ENCODE peak calls at places on chromosomes 1 and 21, in five cellular contexts. X is NCI-H774; U is germinal center; I is CD8-positive, alpha-beta T cell; A is NCI-H2081. D is an unnamed sample.

GRCh38 chr1:53573522-53573921 is 114.3 kb downstream of the DMRTB1 start:
- DNase-seq in X (no peak), U (no peak), I (no peak), A (no peak), D (no peak)

GRCh38 chr1:238950786-238951185 is 435.6 kb upstream of the CHRM3 start:
- DNase-seq in X (no peak), U (no peak), I (no peak), A (no peak), D (no peak)

GRCh38 chr21:45571641-45572040 is 29.4 kb upstream of the SLC19A1 start:
- DNase-seq in X (no peak), U (no peak), I (no peak), A (no peak), D (no peak)

GRCh38 chr1:161989108-161989507 is 34.6 kb downstream of the OLFML2B start:
- DNase-seq in X (no peak), U (no peak), I (no peak), A (no peak), D (no peak)

GRCh38 chr1:219812491-219813221 is 115.7 kb downstream of the SLC30A10 start:
- DNase-seq in X (peak; percentile 77), U (peak; percentile 58), I (no peak), A (peak; percentile 88), D (peak; percentile 83)

GRCh38 chr1:29243023-29243862 is 6.9 kb downstream of the PTPRU start:
- DNase-seq in X (no peak), U (no peak), I (no peak), A (no peak), D (no peak)

GRCh38 chr1:223308141-223308540 is 55.8 kb downstream of the SUSD4 start:
- DNase-seq in X (no peak), U (no peak), I (no peak), A (no peak), D (no peak)

GRCh38 chr1:81701071-81701470 is 99.7 kb upstream of the ADGRL2 start:
- DNase-seq in X (no peak), U (no peak), I (no peak), A (no peak), D (no peak)

GRCh38 chr1:47837046-47837830 is 159.9 kb downstream of the TRABD2B start:
- DNase-seq in X (no peak), U (no peak), I (no peak), A (no peak), D (no peak)

GRCh38 chr21:18840239-18840638 is 436.7 kb upstream of the TMPRSS15 start:
- DNase-seq in X (no peak), U (no peak), I (no peak), A (peak; percentile 2), D (no peak)

GRCh38 chr1:24954022-24954421 is 23.9 kb upstream of the RUNX3 start:
- DNase-seq in X (no peak), U (no peak), I (no peak), A (no peak), D (no peak)

GRCh38 chr1:175314300-175314699 is 121.7 kb upstream of the KIAA0040 start:
- DNase-seq in X (no peak), U (no peak), I (no peak), A (no peak), D (peak; percentile 36)

GRCh38 chr1:31434101-31434871 is 21.3 kb downstream of the SERINC2 start:
- DNase-seq in X (no peak), U (no peak), I (no peak), A (no peak), D (no peak)

GRCh38 chr1:6701437-6702153 is at the start of gene DNAJC11:
- DNase-seq in X (peak; percentile 48), U (peak; percentile 92), I (peak; percentile 89), A (peak; percentile 92), D (peak; percentile 55)

GRCh38 chr1:228241259-228241658 is 33.4 kb downstream of the OBSCN start:
- DNase-seq in X (no peak), U (no peak), I (no peak), A (no peak), D (no peak)

GRCh38 chr1:200699871-200700270 is 30.2 kb upstream of the DDX59 start:
- DNase-seq in X (no peak), U (no peak), I (no peak), A (peak; percentile 14), D (no peak)

GRCh38 chr1:36142121-36142520 is 7.2 kb downstream of the TRAPPC3 start:
- DNase-seq in X (no peak), U (no peak), I (no peak), A (no peak), D (no peak)

GRCh38 chr1:180248176-180248575 is 18.1 kb downstream of the LHX4 start:
- DNase-seq in X (no peak), U (no peak), I (no peak), A (no peak), D (no peak)

GRCh38 chr1:77832889-77833288 is 53.4 kb downstream of the MIGA1 start:
- DNase-seq in X (no peak), U (no peak), I (no peak), A (no peak), D (no peak)

GRCh38 chr1:60583696-60584095 is 498.7 kb upstream of the NFIA start:
- DNase-seq in X (no peak), U (no peak), I (no peak), A (no peak), D (no peak)

GRCh38 chr21:40186036-40186435 is 318.8 kb downstream of the PCP4 start:
- DNase-seq in X (no peak), U (no peak), I (no peak), A (no peak), D (no peak)

GRCh38 chr1:244833734-244834595 is 1.5 kb upstream of the COX20 start:
- DNase-seq in X (peak; percentile 72), U (peak; percentile 50), I (peak; percentile 52), A (peak; percentile 83), D (peak; percentile 58)

GRCh38 chr1:28582248-28582615 is 9.8 kb upstream of the RAB42 start:
- DNase-seq in X (no peak), U (peak; percentile 27), I (no peak), A (no peak), D (no peak)

GRCh38 chr1:60886793-60887331 is 195.5 kb upstream of the NFIA start:
- DNase-seq in X (no peak), U (no peak), I (no peak), A (no peak), D (no peak)

GRCh38 chr1:15950302-15950701 is 25.6 kb downstream of the ZBTB17 start:
- DNase-seq in X (no peak), U (no peak), I (no peak), A (no peak), D (no peak)

GRCh38 chr1:114755006-114755936 is 2.5 kb downstream of the CSDE1 start:
- DNase-seq in X (no peak), U (peak; percentile 10), I (no peak), A (no peak), D (no peak)

GRCh38 chr1:67832737-67833594 is at the start of gene GNG12:
- DNase-seq in X (no peak), U (peak; percentile 23), I (no peak), A (peak; percentile 20), D (no peak)